ENCODE peak calls at places on chromosomes 7 and 10, in ten cellular contexts. S is cardiac fibroblast, B is HFFc6, Q is SK-N-SH, T is fibroblast of the aortic adventitia, P is body of pancreas, M is endothelial cell, I is left lung, O is Caco-2, C is IMR-90. F is an unnamed sample.

GRCh38 chr10:132671171-132672154 is 114.5 kb downstream of the NKX6-2 start:
- DNase-seq in S (no peak), B (no peak), Q (no peak), T (no peak), P (peak), M (no peak), I (peak), O (no peak), C (no peak), F (no peak)

GRCh38 chr10:14378387-14378960 is 47.8 kb upstream of the FRMD4A start:
- DNase-seq in S (no peak), B (no peak), Q (no peak), T (no peak), P (no peak), M (no peak), I (no peak), O (no peak), C (no peak), F (no peak)

GRCh38 chr7:3705258-3705657 is 404.2 kb downstream of the SDK1 start:
- DNase-seq in S (no peak), B (no peak), Q (no peak), T (no peak), P (no peak), M (no peak), I (no peak), O (no peak), C (no peak), F (no peak)

GRCh38 chr10:5812283-5813090 is 747 bp downstream of the GDI2 start:
- DNase-seq in S (peak), B (no peak), Q (peak), T (peak), P (peak), M (peak), I (peak), O (no peak), C (no peak), F (peak)

GRCh38 chr7:106196460-106197021 is 84.4 kb upstream of the SYPL1 start:
- DNase-seq in S (no peak), B (no peak), Q (no peak), T (no peak), P (no peak), M (no peak), I (no peak), O (no peak), C (no peak), F (no peak)

GRCh38 chr10:132975976-132976682 is 33.8 kb upstream of the CFAP46 start:
- DNase-seq in S (no peak), B (no peak), Q (no peak), T (no peak), P (no peak), M (no peak), I (peak), O (no peak), C (no peak), F (no peak)

GRCh38 chr7:75629042-75629441 is 109.7 kb downstream of the HIP1 start:
- DNase-seq in S (no peak), B (no peak), Q (no peak), T (no peak), P (no peak), M (no peak), I (peak), O (no peak), C (no peak), F (no peak)

GRCh38 chr10:111598433-111599059 is 521.7 kb downstream of the ADRA2A start:
- DNase-seq in S (peak), B (peak), Q (peak), T (peak), P (peak), M (peak), I (peak), O (peak), C (peak), F (peak)

GRCh38 chr7:53602817-53603418 is 567.5 kb downstream of the POM121L12 start:
- DNase-seq in S (no peak), B (no peak), Q (no peak), T (no peak), P (no peak), M (no peak), I (no peak), O (peak), C (no peak), F (no peak)

GRCh38 chr10:75230600-75231038 is 5.1 kb downstream of the COMTD1 start:
- DNase-seq in S (peak), B (peak), Q (peak), T (peak), P (peak), M (peak), I (peak), O (peak), C (peak), F (peak)

GRCh38 chr7:4849390-4849789 is 12.4 kb downstream of the PAPOLB start:
- DNase-seq in S (peak), B (peak), Q (peak), T (peak), P (no peak), M (no peak), I (no peak), O (peak), C (peak), F (no peak)

GRCh38 chr7:4798706-4799235 is 23.3 kb downstream of the AP5Z1 start:
- DNase-seq in S (no peak), B (no peak), Q (no peak), T (no peak), P (no peak), M (no peak), I (no peak), O (no peak), C (no peak), F (no peak)

GRCh38 chr10:44756235-44756634 is 154.9 kb upstream of the TMEM72 start:
- DNase-seq in S (peak), B (peak), Q (no peak), T (peak), P (no peak), M (no peak), I (no peak), O (no peak), C (peak), F (no peak)

GRCh38 chr10:12922117-12922900 is 79.2 kb downstream of the CCDC3 start:
- DNase-seq in S (no peak), B (no peak), Q (no peak), T (no peak), P (no peak), M (no peak), I (no peak), O (no peak), C (no peak), F (no peak)

GRCh38 chr10:7339503-7339902 is 71.3 kb downstream of the SFMBT2 start:
- DNase-seq in S (no peak), B (no peak), Q (no peak), T (no peak), P (no peak), M (no peak), I (no peak), O (no peak), C (no peak), F (no peak)

GRCh38 chr10:124465777-124466488 is 4.3 kb downstream of the LHPP start:
- DNase-seq in S (no peak), B (no peak), Q (no peak), T (no peak), P (no peak), M (no peak), I (no peak), O (no peak), C (no peak), F (no peak)

GRCh38 chr7:12623885-12624498 is 53.5 kb downstream of the SCIN start:
- DNase-seq in S (peak), B (peak), Q (peak), T (peak), P (no peak), M (no peak), I (no peak), O (no peak), C (peak), F (peak)

GRCh38 chr10:89398003-89398749 is 5.8 kb downstream of the IFIT1 start:
- DNase-seq in S (peak), B (no peak), Q (no peak), T (no peak), P (no peak), M (no peak), I (no peak), O (no peak), C (peak), F (no peak)

GRCh38 chr7:133510326-133511055 is 257.6 kb downstream of the EXOC4 start:
- DNase-seq in S (peak), B (no peak), Q (no peak), T (peak), P (no peak), M (no peak), I (no peak), O (no peak), C (peak), F (no peak)

GRCh38 chr7:121545418-121545817 is 149.3 kb upstream of the FAM3C start:
- DNase-seq in S (no peak), B (no peak), Q (no peak), T (no peak), P (no peak), M (no peak), I (no peak), O (no peak), C (no peak), F (no peak)

GRCh38 chr7:80385512-80385911 is 126.4 kb downstream of the GNAT3 start:
- DNase-seq in S (peak), B (no peak), Q (no peak), T (no peak), P (no peak), M (no peak), I (no peak), O (no peak), C (no peak), F (no peak)

GRCh38 chr10:45135836-45136235 is 135.1 kb downstream of the ZNF22 start:
- DNase-seq in S (peak), B (no peak), Q (no peak), T (no peak), P (no peak), M (no peak), I (no peak), O (no peak), C (no peak), F (no peak)

GRCh38 chr7:102942883-102943261 is 30.1 kb downstream of the LRRC17 start:
- DNase-seq in S (no peak), B (no peak), Q (peak), T (peak), P (no peak), M (no peak), I (no peak), O (no peak), C (no peak), F (no peak)

GRCh38 chr7:100583132-100584045 is 2.5 kb downstream of the LRCH4 start:
- DNase-seq in S (peak), B (no peak), Q (no peak), T (peak), P (peak), M (peak), I (peak), O (no peak), C (peak), F (peak)

GRCh38 chr10:93376372-93377296 is 105.5 kb downstream of the MYOF start:
- DNase-seq in S (peak), B (peak), Q (peak), T (peak), P (peak), M (peak), I (peak), O (peak), C (peak), F (peak)

GRCh38 chr10:36779238-36779846 is 346.1 kb upstream of the ANKRD30A start:
- DNase-seq in S (peak), B (peak), Q (peak), T (peak), P (peak), M (peak), I (no peak), O (no peak), C (peak), F (no peak)

GRCh38 chr7:46352335-46352954 is 431.4 kb upstream of the IGFBP3 start:
- DNase-seq in S (peak), B (peak), Q (peak), T (peak), P (peak), M (peak), I (no peak), O (peak), C (peak), F (peak)

GRCh38 chr10:127040756-127041155 is 135.5 kb downstream of the DOCK1 start:
- DNase-seq in S (no peak), B (no peak), Q (no peak), T (peak), P (no peak), M (no peak), I (no peak), O (no peak), C (no peak), F (no peak)

GRCh38 chr10:127039435-127039834 is 134.2 kb downstream of the DOCK1 start:
- DNase-seq in S (no peak), B (no peak), Q (no peak), T (no peak), P (no peak), M (no peak), I (no peak), O (no peak), C (no peak), F (no peak)

GRCh38 chr10:127043312-127043711 is 138.1 kb downstream of the DOCK1 start:
- DNase-seq in S (no peak), B (no peak), Q (no peak), T (no peak), P (no peak), M (no peak), I (no peak), O (no peak), C (no peak), F (no peak)

GRCh38 chr10:127044191-127044590 is 139.0 kb downstream of the DOCK1 start:
- DNase-seq in S (no peak), B (no peak), Q (no peak), T (no peak), P (peak), M (no peak), I (peak), O (peak), C (no peak), F (no peak)

GRCh38 chr10:127041561-127041960 is 136.3 kb downstream of the DOCK1 start:
- DNase-seq in S (peak), B (peak), Q (no peak), T (peak), P (no peak), M (no peak), I (no peak), O (no peak), C (peak), F (no peak)
- TF ChIP-seq CTCF in S (no peak), B (peak), Q (no peak), T (no peak), P (no peak), M (no peak), I (no peak), O (no peak), C (peak), F (no peak)

GRCh38 chr7:107501593-107501992 is 31.7 kb downstream of the GPR22 start:
- DNase-seq in S (peak), B (peak), Q (peak), T (peak), P (no peak), M (peak), I (no peak), O (no peak), C (peak), F (peak)
- TF ChIP-seq CTCF in S (peak), B (peak), Q (peak), T (peak), P (no peak), M (no peak), I (no peak), O (peak), C (peak), F (peak)

GRCh38 chr7:151312356-151312755 is 29.3 kb upstream of the NUB1 start:
- DNase-seq in S (no peak), B (no peak), Q (no peak), T (no peak), P (no peak), M (no peak), I (no peak), O (no peak), C (no peak), F (peak)

GRCh38 chr7:151310578-151310977 is 31.0 kb upstream of the NUB1 start:
- DNase-seq in S (peak), B (no peak), Q (peak), T (peak), P (no peak), M (no peak), I (no peak), O (peak), C (peak), F (peak)

GRCh38 chr7:151312831-151313809 is 28.5 kb upstream of the NUB1 start:
- DNase-seq in S (no peak), B (no peak), Q (no peak), T (no peak), P (no peak), M (no peak), I (no peak), O (no peak), C (no peak), F (no peak)

GRCh38 chr7:151309306-151309705 is 32.3 kb upstream of the NUB1 start:
- DNase-seq in S (peak), B (peak), Q (no peak), T (peak), P (no peak), M (no peak), I (no peak), O (no peak), C (peak), F (no peak)

GRCh38 chr7:151311294-151311864 is 30.2 kb upstream of the NUB1 start:
- DNase-seq in S (peak), B (no peak), Q (no peak), T (no peak), P (no peak), M (peak), I (no peak), O (peak), C (no peak), F (no peak)
- TF ChIP-seq CTCF in S (peak), B (peak), Q (peak), T (peak), P (no peak), M (peak), I (no peak), O (peak), C (peak), F (peak)

DNA sequence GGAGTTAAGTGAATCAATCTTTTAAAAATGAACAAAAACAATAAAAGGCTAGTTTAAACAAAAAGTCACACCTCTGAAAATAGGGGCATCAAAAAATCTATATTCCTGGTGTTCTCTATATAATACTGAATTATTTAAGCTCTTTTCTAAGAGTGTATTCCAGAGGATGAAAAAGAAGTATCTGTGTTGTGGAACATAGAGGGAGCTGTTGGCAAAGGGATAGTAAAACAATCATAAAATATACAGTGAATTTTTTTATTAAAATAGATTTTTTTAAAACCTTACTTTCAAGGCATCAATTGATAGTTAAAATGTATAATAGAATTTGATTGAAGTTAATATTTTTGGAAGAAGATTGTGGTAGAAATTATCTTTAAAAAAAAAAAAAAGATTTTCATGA is 1409.1 kb upstream of the CELF2 start:
- DNase-seq in S (peak), B (no peak), Q (no peak), T (peak), P (no peak), M (no peak), I (no peak), O (no peak), C (peak), F (no peak)
- TF ChIP-seq CTCF in S (peak), B (peak), Q (peak), T (no peak), P (peak), M (no peak), I (peak), O (no peak), C (peak), F (no peak)

GRCh38 chr10:23419657-23420319 is 19.1 kb upstream of the OTUD1 start:
- DNase-seq in S (no peak), B (no peak), Q (no peak), T (no peak), P (no peak), M (no peak), I (no peak), O (no peak), C (no peak), F (no peak)
- TF ChIP-seq CTCF in S (no peak), B (no peak), Q (no peak), T (no peak), P (no peak), M (no peak), I (no peak), O (no peak), C (no peak), F (no peak)

DNA sequence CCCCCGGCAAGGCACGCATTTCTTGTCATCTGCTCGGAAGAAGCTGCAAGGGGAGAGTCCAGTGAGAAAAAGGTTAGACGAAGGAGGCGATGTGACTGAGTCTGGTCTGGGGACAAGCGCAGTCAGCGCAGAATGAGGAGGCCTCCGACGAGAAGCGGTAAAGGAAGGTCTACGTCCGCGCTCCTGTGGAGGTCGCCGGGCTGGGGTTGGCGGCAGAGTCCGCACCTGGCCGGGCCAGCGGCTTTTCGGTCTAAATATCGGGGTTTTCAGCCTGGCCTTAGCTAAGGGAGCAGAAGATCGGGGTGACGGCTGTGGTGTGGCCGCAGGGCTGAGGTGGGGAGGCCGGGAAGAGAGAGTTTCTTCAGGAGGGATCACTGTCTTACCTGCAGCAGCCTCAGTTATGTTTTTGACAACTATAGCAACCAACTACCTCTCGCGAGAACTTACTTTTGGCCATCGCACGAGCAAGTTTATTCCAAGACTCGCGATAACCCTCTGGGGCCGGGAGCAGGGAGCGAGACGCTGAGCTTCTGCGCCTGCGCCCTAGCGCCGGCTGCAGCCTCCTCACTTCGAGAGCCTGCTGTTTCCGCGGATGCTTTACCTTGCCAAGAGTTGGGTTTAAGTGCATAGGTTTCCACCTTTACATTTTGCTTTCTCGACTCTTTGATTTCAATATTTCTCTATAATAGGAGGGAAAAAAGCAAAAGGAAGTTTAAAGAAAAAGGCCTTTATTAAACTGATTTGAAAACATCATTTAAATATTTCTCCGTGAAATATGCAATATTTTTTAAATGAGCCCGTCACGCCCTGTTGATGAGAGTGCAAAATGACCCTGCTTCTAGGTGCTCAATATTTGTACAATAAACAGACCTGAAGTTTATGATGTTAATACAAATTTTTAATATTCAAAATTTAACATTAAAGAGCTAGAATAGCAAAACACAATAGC is at the start of gene CFAP70:
- DNase-seq in S (peak), B (peak), Q (peak), T (peak), P (peak), M (peak), I (peak), O (peak), C (peak), F (peak)
- TF ChIP-seq CTCF in S (no peak), B (no peak), Q (no peak), T (no peak), P (no peak), M (no peak), I (no peak), O (no peak), C (no peak), F (no peak)

DNA sequence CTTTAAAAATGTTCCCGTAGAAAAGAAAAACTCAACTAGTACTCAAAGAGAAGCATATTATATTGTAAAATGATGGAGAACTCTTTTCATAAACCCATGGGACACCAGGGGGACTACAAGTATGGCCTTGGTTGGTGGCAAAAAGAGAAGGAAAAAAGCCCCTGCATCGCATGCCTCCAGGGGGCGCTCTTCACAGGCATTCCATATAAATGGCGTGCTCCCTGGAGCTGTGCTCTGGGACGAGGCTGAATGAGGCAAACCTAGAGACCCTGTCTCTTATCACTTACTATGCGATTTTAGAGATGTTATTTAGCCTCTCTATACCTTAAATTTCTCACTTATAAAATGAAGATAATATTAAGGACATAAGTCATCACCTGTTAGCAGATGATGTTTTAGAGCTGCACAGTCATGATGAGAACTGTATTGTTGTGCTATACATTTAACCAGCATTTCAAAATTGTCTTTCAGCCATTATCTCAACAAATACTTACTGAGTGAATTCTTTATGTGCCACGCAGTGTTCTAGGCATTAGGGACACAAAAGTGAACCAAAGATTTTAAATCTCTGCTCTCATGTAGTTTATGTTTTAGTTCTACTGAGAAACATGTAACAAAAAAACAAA is 105.8 kb downstream of the ARHGAP21 start:
- DNase-seq in S (peak), B (peak), Q (peak), T (peak), P (peak), M (peak), I (no peak), O (peak), C (peak), F (peak)
- TF ChIP-seq CTCF in S (peak), B (peak), Q (peak), T (peak), P (peak), M (peak), I (peak), O (peak), C (peak), F (peak)

GRCh38 chr10:110567201-110568054 is at the start of gene SMC3:
- DNase-seq in S (peak), B (peak), Q (peak), T (peak), P (peak), M (peak), I (peak), O (peak), C (peak), F (peak)
- TF ChIP-seq CTCF in S (no peak), B (no peak), Q (no peak), T (no peak), P (peak), M (no peak), I (no peak), O (no peak), C (no peak), F (no peak)

GRCh38 chr10:78361031-78361430 is 327.4 kb downstream of the RPS24 start:
- DNase-seq in S (no peak), B (no peak), Q (no peak), T (no peak), P (no peak), M (no peak), I (no peak), O (no peak), C (no peak), F (no peak)
- TF ChIP-seq CTCF in S (no peak), B (no peak), Q (no peak), T (no peak), P (no peak), M (no peak), I (no peak), O (no peak), C (no peak), F (no peak)